ENCODE peak calls at places on chromosome 20, in ten cellular contexts. H is stimulated activated CD8-positive, alpha-beta memory T cell treated with anti-CD3 and anti-CD28 coated beads, Interleukin-12 subunit alpha, Interleukin-12 subunit beta, amount 100 ng/mL, for 4 hours; E is activated naive CD4-positive, alpha-beta T cell; T is T-helper 17 cell; V is AG09309; C is amygdala; Q is renal cortical epithelial cell; O is NCI-H2171; I is suprapubic skin; X is stimulated activated CD4-positive, alpha-beta T cell treated with anti-CD3 and anti-CD28 coated beads, Interleukin-15, amount 100 ng/mL, for 24 hours. Z is an unnamed sample.

GRCh38 chr20:41697861-41698559 is 79.8 kb upstream of the CHD6 start:
- DNase-seq in T (no peak), I (no peak), X (peak; percentile 16), O (peak; percentile 12), Q (peak; percentile 29), E (no peak), C (no peak), V (no peak), H (no peak), Z (no peak)

GRCh38 chr20:48733296-48733790 is 94.5 kb downstream of the PREX1 start:
- DNase-seq in Q (no peak), T (no peak), X (no peak), C (no peak), O (no peak), E (no peak), I (no peak), H (no peak), V (no peak), Z (no peak)

GRCh38 chr20:58988565-58988882 is 7.5 kb downstream of the NELFCD start:
- DNase-seq in T (no peak), I (no peak), X (no peak), H (no peak), O (no peak), V (no peak), Q (no peak), E (no peak), C (no peak), Z (no peak)

GRCh38 chr20:53154540-53154939 is 182.4 kb downstream of the TSHZ2 start:
- DNase-seq in V (no peak), X (peak; percentile 22), H (no peak), I (no peak), C (no peak), O (no peak), Q (no peak), T (no peak), E (no peak), Z (no peak)

GRCh38 chr20:61608275-61609085 is 356.4 kb downstream of the CDH4 start:
- DNase-seq in H (no peak), O (no peak), V (no peak), T (no peak), Q (no peak), X (peak; percentile 7), C (no peak), E (no peak), I (no peak), Z (no peak)

GRCh38 chr20:25323486-25324246 is 67.0 kb downstream of the ABHD12 start:
- DNase-seq in I (no peak), V (no peak), T (no peak), H (no peak), C (no peak), X (no peak), Q (no peak), O (no peak), E (no peak), Z (no peak)

GRCh38 chr20:25282034-25282781 is 34.3 kb downstream of the PYGB start:
- DNase-seq in C (no peak), H (no peak), V (no peak), X (peak; percentile 1), I (peak; percentile 77), E (no peak), Q (no peak), T (no peak), O (no peak), Z (no peak)

GRCh38 chr20:878511-879307 is 37.4 kb downstream of the ANGPT4 start:
- DNase-seq in E (no peak), V (no peak), C (no peak), X (peak; percentile 36), O (no peak), T (no peak), Q (peak; percentile 11), H (no peak), I (no peak), Z (no peak)